ENCODE peak calls at places on chromosomes 5 and 9, in eight cellular contexts. X is activated B cell treated with CpG ODN at 0.5 μM for 24 hours; O is gastrocnemius medialis; I is NCI-H1694; K is HEK293T; A is activated T-cell treated with anti-CD3 and anti-CD28 coated beads, Interleukin-2, amount 50 U/mL, for 4 hours; Z is activated CD4-positive, alpha-beta T cell treated with anti-CD3 and anti-CD28 coated beads for 48 hours; P is sigmoid colon. U is an unnamed sample.
A peak's percentile ranks its signal among the peaks of the same experiment; 100 is the strongest.

GRCh38 chr5:69032009-69032408 is 61.8 kb upstream of the SLC30A5 start:
- DNase-seq in X (no peak), O (no peak), I (no peak), K (peak; percentile 24), A (no peak), Z (no peak), P (no peak), U (no peak)

GRCh38 chr9:114276908-114277821 is 45.7 kb upstream of the ORM1 start:
- DNase-seq in X (no peak), O (no peak), I (no peak), K (no peak), A (no peak), Z (no peak), P (peak; percentile 42), U (no peak)

GRCh38 chr5:88778736-88779135 is 104.2 kb downstream of the MEF2C start:
- DNase-seq in X (no peak), O (no peak), I (no peak), K (no peak), A (no peak), Z (peak; percentile 4), P (no peak), U (no peak)

GRCh38 chr9:130239741-130240241 is 25.8 kb upstream of the HMCN2 start:
- DNase-seq in X (peak; percentile 60), O (no peak), I (no peak), K (no peak), A (peak; percentile 29), Z (peak; percentile 74), P (peak; percentile 68), U (peak; percentile 54)

GRCh38 chr5:14450055-14450524 is 131.5 kb upstream of the OTULINL start:
- DNase-seq in X (no peak), O (peak; percentile 36), I (no peak), K (no peak), A (no peak), Z (no peak), P (peak; percentile 90), U (peak; percentile 13)

GRCh38 chr5:53942724-53943123 is 367.6 kb downstream of the ARL15 start:
- DNase-seq in X (no peak), O (no peak), I (no peak), K (no peak), A (no peak), Z (no peak), P (no peak), U (no peak)

GRCh38 chr5:156383510-156383909 is 56.5 kb downstream of the SGCD start:
- DNase-seq in X (no peak), O (no peak), I (no peak), K (no peak), A (no peak), Z (no peak), P (no peak), U (no peak)

GRCh38 chr5:115414406-115415142 is 118.1 kb upstream of the CCDC112 start:
- DNase-seq in X (no peak), O (no peak), I (no peak), K (no peak), A (no peak), Z (peak; percentile 21), P (peak; percentile 78), U (no peak)

GRCh38 chr9:78029601-78030552 is 1.7 kb downstream of the GNAQ start:
- DNase-seq in X (no peak), O (no peak), I (no peak), K (peak; percentile 21), A (no peak), Z (peak; percentile 24), P (peak; percentile 69), U (no peak)

GRCh38 chr5:138488481-138488945 is 23.2 kb downstream of the EGR1 start:
- DNase-seq in X (no peak), O (no peak), I (no peak), K (no peak), A (no peak), Z (peak; percentile 28), P (no peak), U (no peak)

GRCh38 chr5:114782869-114783268 is 386.8 kb downstream of the TRIM36 start:
- DNase-seq in X (no peak), O (peak; percentile 10), I (no peak), K (no peak), A (no peak), Z (no peak), P (no peak), U (no peak)

GRCh38 chr5:14174235-14174636 is 31.1 kb downstream of the TRIO start:
- DNase-seq in X (no peak), O (no peak), I (no peak), K (no peak), A (no peak), Z (no peak), P (no peak), U (no peak)

GRCh38 chr9:136671646-136672430 is 9.1 kb downstream of the EGFL7 start:
- DNase-seq in X (peak; percentile 51), O (no peak), I (no peak), K (peak; percentile 80), A (peak; percentile 40), Z (peak; percentile 62), P (no peak), U (peak; percentile 11)

GRCh38 chr9:35746583-35746982 is 2.4 kb downstream of the GBA2 start:
- DNase-seq in X (no peak), O (no peak), I (no peak), K (no peak), A (no peak), Z (no peak), P (no peak), U (no peak)